ENCODE peak calls at places on chromosome 2, in six cellular contexts. K is AG09319, X is breast epithelium, O is fibroblast of the aortic adventitia, D is psoas muscle, G is nephron progenitor cell. N is an unnamed sample.

GRCh38 chr2:3079466-3079865 is 298.2 kb downstream of the EIPR1 start:
- DNase-seq in K (no peak), X (no peak), O (no peak), D (no peak), G (no peak), N (no peak)

GRCh38 chr2:212157011-212157410 is 381.6 kb downstream of the ERBB4 start:
- DNase-seq in K (no peak), X (no peak), O (peak), D (no peak), G (no peak), N (no peak)

GRCh38 chr2:31233216-31233615 is 736 bp upstream of the EHD3 start:
- DNase-seq in K (no peak), X (no peak), O (peak), D (no peak), G (no peak), N (no peak)

GRCh38 chr2:62577994-62578836 is 72.2 kb upstream of the TMEM17 start:
- DNase-seq in K (peak), X (no peak), O (peak), D (no peak), G (no peak), N (no peak)

GRCh38 chr2:156191547-156191946 is 141.0 kb downstream of the NR4A2 start:
- DNase-seq in K (no peak), X (no peak), O (no peak), D (no peak), G (no peak), N (no peak)

GRCh38 chr2:85017436-85018048 is 46.6 kb downstream of the KCMF1 start:
- DNase-seq in K (no peak), X (no peak), O (peak), D (no peak), G (no peak), N (no peak)

GRCh38 chr2:217705461-217705860 is 297.3 kb downstream of the TNS1 start:
- DNase-seq in K (no peak), X (no peak), O (no peak), D (no peak), G (no peak), N (no peak)

GRCh38 chr2:36554531-36554930 is 43.4 kb downstream of the FEZ2 start:
- DNase-seq in K (no peak), X (no peak), O (no peak), D (no peak), G (no peak), N (no peak)

GRCh38 chr2:134408791-134409190 is 154.9 kb downstream of the MGAT5 start:
- DNase-seq in K (no peak), X (no peak), O (peak), D (no peak), G (no peak), N (no peak)

GRCh38 chr2:212288308-212288707 is 250.3 kb downstream of the ERBB4 start:
- DNase-seq in K (no peak), X (no peak), O (no peak), D (no peak), G (peak), N (no peak)

GRCh38 chr2:114442545-114442944 is at the start of gene DPP10:
- DNase-seq in K (no peak), X (no peak), O (no peak), D (no peak), G (peak), N (peak)

GRCh38 chr2:208175069-208175842 is 11.9 kb upstream of the CRYGA start:
- DNase-seq in K (peak), X (peak), O (peak), D (peak), G (peak), N (peak)

GRCh38 chr2:205925373-205926337 is 160.3 kb downstream of the INO80D start:
- DNase-seq in K (peak), X (peak), O (peak), D (peak), G (peak), N (peak)

GRCh38 chr2:206639636-206640035 is 2.7 kb upstream of the FAM237A start:
- DNase-seq in K (no peak), X (no peak), O (no peak), D (no peak), G (no peak), N (no peak)

GRCh38 chr2:86628091-86628522 is 4.4 kb upstream of the RNF103 start:
- DNase-seq in K (no peak), X (no peak), O (no peak), D (no peak), G (no peak), N (no peak)

GRCh38 chr2:240232961-240233890 is 92.8 kb upstream of the OTOS start:
- DNase-seq in K (peak), X (peak), O (peak), D (peak), G (peak), N (peak)

GRCh38 chr2:217418090-217418489 is 558.2 kb upstream of the TNP1 start:
- DNase-seq in K (no peak), X (no peak), O (peak), D (no peak), G (no peak), N (no peak)

GRCh38 chr2:182628901-182629300 is 87.2 kb upstream of the DNAJC10 start:
- DNase-seq in K (no peak), X (no peak), O (no peak), D (no peak), G (no peak), N (no peak)

GRCh38 chr2:211416373-211416772 is 860.0 kb downstream of the CPS1 start:
- DNase-seq in K (no peak), X (no peak), O (no peak), D (no peak), G (no peak), N (no peak)

GRCh38 chr2:160425394-160425793 is 68.2 kb downstream of the RBMS1 start:
- DNase-seq in K (no peak), X (no peak), O (peak), D (no peak), G (no peak), N (no peak)

GRCh38 chr2:3179208-3179607 is 198.4 kb downstream of the EIPR1 start:
- DNase-seq in K (no peak), X (no peak), O (no peak), D (no peak), G (no peak), N (no peak)

GRCh38 chr2:69053416-69053965 is 40.5 kb downstream of the ANTXR1 start:
- DNase-seq in K (no peak), X (no peak), O (peak), D (no peak), G (no peak), N (no peak)

GRCh38 chr2:204669386-204669785 is 124.1 kb downstream of the PARD3B start:
- DNase-seq in K (no peak), X (no peak), O (no peak), D (no peak), G (no peak), N (no peak)

GRCh38 chr2:119218478-119219064 is 5.1 kb upstream of the STEAP3 start:
- DNase-seq in K (peak), X (no peak), O (peak), D (no peak), G (no peak), N (no peak)

GRCh38 chr2:71210292-71210691 is 16.6 kb downstream of the PAIP2B start:
- DNase-seq in K (no peak), X (no peak), O (no peak), D (no peak), G (no peak), N (no peak)

GRCh38 chr2:173134703-173135102 is 59.1 kb downstream of the MAP3K20 start:
- DNase-seq in K (no peak), X (no peak), O (no peak), D (no peak), G (no peak), N (no peak)

GRCh38 chr2:176080540-176081355 is 3.0 kb downstream of the EVX2 start:
- DNase-seq in K (no peak), X (no peak), O (no peak), D (no peak), G (peak), N (no peak)

GRCh38 chr2:223260681-223261080 is 208.7 kb downstream of the KCNE4 start:
- DNase-seq in K (no peak), X (no peak), O (peak), D (no peak), G (no peak), N (no peak)

GRCh38 chr2:101179982-101180381 is 28.8 kb upstream of the TBC1D8 start:
- DNase-seq in K (no peak), X (no peak), O (no peak), D (no peak), G (no peak), N (no peak)

GRCh38 chr2:21025690-21026478 is 18.0 kb downstream of the APOB start:
- DNase-seq in K (no peak), X (no peak), O (no peak), D (no peak), G (no peak), N (no peak)

GRCh38 chr2:21028021-21028947 is 15.6 kb downstream of the APOB start:
- DNase-seq in K (no peak), X (no peak), O (no peak), D (no peak), G (no peak), N (no peak)

GRCh38 chr2:21024722-21025389 is 19.0 kb downstream of the APOB start:
- DNase-seq in K (no peak), X (no peak), O (no peak), D (no peak), G (no peak), N (no peak)

GRCh38 chr2:21024198-21024597 is 19.7 kb downstream of the APOB start:
- DNase-seq in K (no peak), X (no peak), O (no peak), D (no peak), G (no peak), N (no peak)

DNA sequence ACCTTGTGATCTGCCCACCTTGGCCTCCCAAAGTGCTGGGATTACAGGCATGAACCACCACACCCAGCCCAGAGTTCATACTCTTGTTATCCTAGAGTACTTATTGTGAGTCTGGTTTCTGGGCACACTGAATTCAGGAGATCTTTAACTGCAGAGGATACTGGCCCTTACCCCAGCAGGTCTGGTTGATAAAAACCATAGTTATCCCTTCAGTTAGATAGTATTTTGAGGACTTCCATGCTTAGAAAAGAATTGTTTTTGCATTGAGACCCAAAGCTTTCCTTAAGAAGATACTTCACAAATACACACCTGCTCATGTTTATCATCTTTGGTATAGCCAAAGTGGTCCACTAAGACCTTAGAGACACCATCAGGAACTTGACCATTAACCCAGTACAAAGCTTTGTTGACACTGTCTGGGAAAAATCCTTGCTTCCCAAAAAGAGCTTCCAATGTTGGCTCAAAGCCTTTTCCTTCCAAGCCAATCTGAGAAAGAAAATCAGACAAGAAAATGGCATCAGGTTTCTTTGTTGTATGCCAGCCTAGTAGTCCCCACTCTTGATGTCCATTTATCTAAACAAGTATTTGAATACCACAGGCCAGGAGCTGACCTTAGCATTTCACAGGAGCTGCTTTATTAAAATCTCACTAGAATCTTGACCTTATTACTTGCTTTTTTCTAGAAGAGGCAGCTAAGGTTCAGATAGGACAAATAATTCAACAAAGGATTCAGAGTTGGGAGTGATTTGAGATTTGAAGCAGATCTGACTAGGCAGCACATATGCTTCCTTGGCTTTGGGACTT is 17.2 kb downstream of the APOB start:
- DNase-seq in K (no peak), X (no peak), O (no peak), D (no peak), G (no peak), N (no peak)
- TF ChIP-seq CTCF in K (no peak), X (no peak), O (no peak), D (no peak), G (no peak), N (no peak)

GRCh38 chr2:197057946-197058345 is 131.4 kb upstream of the PGAP1 start:
- DNase-seq in K (no peak), X (no peak), O (peak), D (no peak), G (no peak), N (no peak)
- TF ChIP-seq CTCF in K (no peak), X (no peak), O (peak), D (no peak), G (no peak), N (no peak)

DNA sequence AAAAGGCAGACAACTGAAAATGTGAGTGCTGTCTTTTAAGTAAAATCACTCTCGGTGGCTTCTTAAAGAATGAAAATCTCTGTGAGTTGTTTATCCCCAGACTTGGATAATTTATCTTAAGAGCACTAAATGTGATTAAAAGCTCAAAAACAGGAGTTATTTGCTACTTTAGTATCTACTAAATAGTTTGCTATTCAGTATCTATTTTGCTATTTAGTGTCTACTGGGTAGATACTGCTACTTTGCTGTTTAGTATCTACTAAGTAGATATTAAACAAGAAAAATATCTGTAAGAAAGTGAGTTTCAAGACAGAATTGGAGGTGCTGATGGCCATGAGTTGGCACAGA is 1.4 kb upstream of the KCNG3 start:
- DNase-seq in K (no peak), X (no peak), O (no peak), D (no peak), G (no peak), N (no peak)
- TF ChIP-seq CTCF in K (no peak), X (no peak), O (no peak), D (no peak), G (no peak), N (peak)

DNA sequence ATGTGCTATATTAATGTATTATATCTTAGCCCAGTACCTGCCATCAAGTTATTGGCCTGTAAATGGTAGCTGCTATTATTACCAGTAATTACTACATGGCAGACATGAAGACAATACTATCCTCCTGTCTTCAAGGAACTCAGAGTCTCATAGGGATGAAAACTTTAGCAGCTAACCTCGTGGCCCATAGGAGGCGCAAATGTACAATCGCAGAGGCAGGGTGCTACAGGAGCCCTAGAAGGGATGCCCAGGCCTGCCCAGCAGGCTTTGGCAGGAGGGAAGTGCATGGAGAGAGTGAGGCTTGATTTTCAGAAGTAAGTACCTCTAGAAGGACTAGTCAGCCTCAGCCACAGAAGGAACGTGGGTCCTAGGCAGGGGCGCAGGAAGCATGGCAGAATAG is 44.7 kb upstream of the KIDINS220 start:
- DNase-seq in K (no peak), X (no peak), O (peak), D (no peak), G (peak), N (no peak)
- TF ChIP-seq CTCF in K (peak), X (no peak), O (peak), D (no peak), G (peak), N (peak)

DNA sequence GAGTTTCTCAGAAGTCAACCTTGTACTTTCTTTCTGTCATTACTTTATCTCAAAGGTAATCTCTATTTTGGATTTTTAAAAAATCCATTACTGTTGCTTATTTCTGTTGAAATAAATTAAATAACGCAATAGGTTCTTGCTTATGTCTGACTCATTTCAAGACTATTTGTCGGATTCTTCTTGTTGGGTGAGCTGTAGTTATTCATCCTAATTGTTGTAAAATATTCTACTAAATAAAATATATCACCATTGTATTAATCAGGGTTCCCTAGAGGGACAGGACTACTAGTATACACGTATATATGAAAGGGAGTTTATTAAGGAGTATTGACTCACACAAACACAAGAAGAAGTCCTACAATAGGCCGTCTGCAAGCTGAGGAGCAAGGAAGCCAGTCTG is 403.9 kb upstream of the CYRIA start:
- DNase-seq in K (no peak), X (no peak), O (no peak), D (no peak), G (no peak), N (no peak)
- TF ChIP-seq CTCF in K (no peak), X (no peak), O (no peak), D (no peak), G (no peak), N (no peak)

GRCh38 chr2:179900655-179901054 is 39.2 kb upstream of the ZNF385B start:
- DNase-seq in K (no peak), X (no peak), O (no peak), D (no peak), G (no peak), N (no peak)

GRCh38 chr2:179899666-179900065 is 38.3 kb upstream of the ZNF385B start:
- DNase-seq in K (no peak), X (no peak), O (no peak), D (no peak), G (no peak), N (no peak)

GRCh38 chr2:179893616-179894015 is 32.2 kb upstream of the ZNF385B start:
- DNase-seq in K (no peak), X (no peak), O (no peak), D (no peak), G (no peak), N (no peak)

GRCh38 chr2:179898873-179899272 is 37.5 kb upstream of the ZNF385B start:
- DNase-seq in K (no peak), X (no peak), O (peak), D (no peak), G (peak), N (no peak)
- TF ChIP-seq CTCF in K (peak), X (no peak), O (peak), D (no peak), G (peak), N (peak)

DNA sequence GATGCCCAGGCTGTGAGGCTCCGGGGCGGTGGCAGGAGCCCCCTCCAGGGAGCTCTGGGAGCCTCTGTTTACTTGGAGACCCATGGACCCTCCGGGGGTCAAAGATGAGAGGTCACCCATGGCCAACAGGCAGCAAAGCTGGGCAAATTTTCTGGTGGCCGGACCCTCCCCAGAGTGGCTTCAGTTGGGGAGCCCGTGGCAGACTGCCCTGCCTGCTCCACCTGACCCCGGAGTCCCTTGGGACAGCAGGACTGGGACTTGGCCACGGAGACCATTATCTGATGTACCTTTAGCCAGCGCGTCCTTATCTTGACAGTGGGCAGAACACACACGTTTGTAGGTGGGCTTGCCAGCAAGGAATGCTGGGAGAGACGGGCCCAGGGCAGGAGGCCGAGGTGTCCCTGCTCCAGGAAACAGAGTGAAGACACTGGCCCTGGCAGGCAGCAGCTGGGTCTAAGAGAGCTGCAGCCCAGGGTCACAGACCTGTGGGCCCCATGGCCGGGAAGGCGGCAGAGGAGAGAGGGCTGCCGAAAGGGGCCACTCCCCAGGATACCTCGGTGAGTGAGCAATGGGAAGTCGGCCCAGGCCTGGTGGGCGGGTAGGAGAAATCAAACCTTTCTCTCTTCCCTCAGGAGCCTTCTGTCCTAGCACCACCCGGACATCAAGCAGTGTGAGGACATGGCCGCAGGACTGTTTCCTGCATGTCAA is at the start of the genes ABCG5 and ABCG8:
- DNase-seq in K (no peak), X (no peak), O (no peak), D (no peak), G (no peak), N (no peak)
- TF ChIP-seq CTCF in K (no peak), X (no peak), O (no peak), D (no peak), G (no peak), N (no peak)

GRCh38 chr2:26462511-26463251 is 15.2 kb downstream of the OTOF start:
- DNase-seq in K (peak), X (peak), O (peak), D (peak), G (peak), N (no peak)
- TF ChIP-seq CTCF in K (peak), X (no peak), O (peak), D (peak), G (peak), N (peak)

N was measured in progenitor cell of endocrine pancreas.